ENCODE peak calls at places on chromosome 17, in five cellular contexts. N is bronchial epithelial cell; F is stimulated activated CD4-positive, alpha-beta T cell treated with anti-CD3 and anti-CD28 coated beads, Interleukin-2, amount 100 ng/mL, for 24 hours; I is EL; Q is NCI-H1436. B is an unnamed sample.

GRCh38 chr17:10787306-10788020 is 16.4 kb downstream of the TMEM238L start:
- DNase-seq in N (no peak), F (no peak), Q (no peak), I (no peak), B (no peak)

GRCh38 chr17:164536-165235 is 16.8 kb downstream of the DOC2B start:
- DNase-seq in I (peak), N (peak), Q (peak), F (peak), B (no peak)

GRCh38 chr17:61200349-61200735 is 199.3 kb upstream of the TBX2 start:
- DNase-seq in Q (no peak), I (peak), N (no peak), F (no peak), B (no peak)

GRCh38 chr17:7610641-7611040 is 4.1 kb downstream of the FXR2 start:
- DNase-seq in I (no peak), N (no peak), F (no peak), Q (no peak), B (no peak)

GRCh38 chr17:17976931-17977570 is 4.4 kb downstream of the DRC3 start:
- DNase-seq in Q (no peak), F (no peak), I (no peak), N (no peak), B (no peak)

GRCh38 chr17:45735488-45735887 is 48.6 kb upstream of the CRHR1 start:
- DNase-seq in F (no peak), N (peak), I (no peak), Q (no peak), B (no peak)

GRCh38 chr17:15392326-15392739 is 50.9 kb upstream of the TEKT3 start:
- DNase-seq in I (peak), Q (no peak), F (no peak), N (peak), B (no peak)

GRCh38 chr17:77770331-77771105 is 188.0 kb upstream of the TNRC6C start:
- DNase-seq in Q (no peak), N (no peak), I (peak), F (no peak), B (no peak)

GRCh38 chr17:4536742-4537411 is 18.3 kb downstream of the MYBBP1A start:
- DNase-seq in N (no peak), Q (no peak), F (no peak), I (no peak), B (no peak)

GRCh38 chr17:82230627-82231311 is 1.9 kb downstream of the SLC16A3 start:
- DNase-seq in I (peak), Q (no peak), F (peak), N (peak), B (peak)

GRCh38 chr17:34201225-34201624 is 53.9 kb upstream of the CCL2 start:
- DNase-seq in Q (no peak), F (no peak), I (peak), N (no peak), B (no peak)

GRCh38 chr17:76734080-76734840 is 2.9 kb downstream of the SRSF2 start:
- DNase-seq in Q (no peak), I (peak), F (no peak), N (peak), B (no peak)

GRCh38 chr17:50808413-50808812 is 27.0 kb upstream of the WFIKKN2 start:
- DNase-seq in I (no peak), N (no peak), Q (no peak), F (no peak), B (no peak)

GRCh38 chr17:22510504-22510903 is 818.2 kb downstream of the KCNJ18 start:
- DNase-seq in I (no peak), F (no peak), Q (no peak), N (no peak), B (no peak)

GRCh38 chr17:38430316-38430715 is 2.1 kb downstream of the ARHGAP23 start:
- DNase-seq in N (no peak), F (no peak), Q (no peak), I (no peak), B (no peak)

GRCh38 chr17:12737740-12738469 is 51.4 kb upstream of the ARHGAP44 start:
- DNase-seq in I (no peak), N (no peak), F (no peak), Q (no peak), B (no peak)

GRCh38 chr17:41717408-41718286 is 5.5 kb downstream of the GAST start:
- DNase-seq in N (peak), F (no peak), Q (no peak), I (peak), B (no peak)

GRCh38 chr17:59425085-59425901 is 93.8 kb downstream of the YPEL2 start:
- DNase-seq in N (no peak), I (peak), F (no peak), Q (no peak), B (no peak)

GRCh38 chr17:10243905-10244844 is 45.8 kb upstream of the GAS7 start:
- DNase-seq in F (no peak), N (peak), I (peak), Q (no peak), B (no peak)

GRCh38 chr17:78665952-78666920 is 89.0 kb upstream of the DNAH17 start:
- DNase-seq in N (peak), F (peak), Q (no peak), I (peak), B (no peak)

GRCh38 chr17:33266611-33267010 is 26.5 kb downstream of the ASIC2 start:
- DNase-seq in F (no peak), Q (no peak), I (no peak), N (no peak), B (no peak)

GRCh38 chr17:14393723-14394122 is 92.8 kb downstream of the HS3ST3B1 start:
- DNase-seq in N (no peak), F (no peak), I (no peak), Q (no peak), B (no peak)

GRCh38 chr17:82241183-82241925 is 12.5 kb downstream of the SLC16A3 start:
- DNase-seq in Q (no peak), N (peak), F (peak), I (peak), B (no peak)

GRCh38 chr17:76081295-76082210 is 2.6 kb downstream of the ZACN start:
- DNase-seq in Q (no peak), N (no peak), I (no peak), F (no peak), B (no peak)

GRCh38 chr17:74812109-74812864 is 36.1 kb upstream of the NAT9 start:
- DNase-seq in F (no peak), Q (no peak), I (no peak), N (no peak), B (no peak)

GRCh38 chr17:81902023-81902652 is at the start of gene NPB:
- DNase-seq in I (peak), F (peak), N (no peak), Q (no peak), B (no peak)

GRCh38 chr17:67998466-67998865 is 2.2 kb upstream of the C17orf58 start:
- DNase-seq in N (no peak), I (peak), F (no peak), Q (no peak), B (no peak)

GRCh38 chr17:79948406-79948917 is 87.2 kb downstream of the TBC1D16 start:
- DNase-seq in F (no peak), N (no peak), Q (no peak), I (no peak), B (no peak)

GRCh38 chr17:54861469-54861983 is 39.1 kb upstream of the TOM1L1 start:
- DNase-seq in I (no peak), Q (no peak), N (no peak), F (no peak), B (no peak)

GRCh38 chr17:19975601-19976000 is 2.0 kb downstream of the AKAP10 start:
- DNase-seq in Q (peak), F (no peak), N (no peak), I (no peak), B (no peak)

GRCh38 chr17:75587718-75588545 is at the start of gene MYO15B:
- DNase-seq in I (no peak), Q (peak), F (peak), N (no peak), B (peak)

GRCh38 chr17:49926886-49927285 is 42.1 kb upstream of the DLX4 start:
- DNase-seq in N (no peak), F (no peak), I (peak), Q (no peak), B (no peak)

B was measured in stimulated activated effector memory CD8-positive, alpha-beta T cell treated with anti-CD3 and anti-CD28 coated beads, Interleukin-12 subunit alpha, Interleukin-12 subunit beta, amount 100 ng/mL, for 72 hours.